ENCODE peak calls at places on chromosomes 1 and 21, in seven cellular contexts. L is aorta; B is coronary artery; Y is AG08395; F is lung; Z is breast epithelium; G is CD8-positive, alpha-beta memory T cell. M is an unnamed sample.

GRCh38 chr1:28196330-28196729 is 19.8 kb upstream of the PTAFR start:
- DNase-seq in G (no peak), Z (no peak), Y (no peak), L (no peak), F (no peak), B (no peak), M (no peak)

GRCh38 chr1:67094191-67094590 is 40.2 kb upstream of the SLC35D1 start:
- DNase-seq in B (no peak), G (no peak), F (no peak), Z (no peak), Y (no peak), L (no peak), M (no peak)

GRCh38 chr1:208848854-208849253 is 604.7 kb upstream of the PLXNA2 start:
- DNase-seq in B (no peak), Y (no peak), L (no peak), Z (no peak), F (no peak), G (no peak), M (no peak)

GRCh38 chr1:159429074-159429861 is 2.7 kb upstream of the OR10J4 start:
- DNase-seq in Z (no peak), Y (peak; percentile 42), L (no peak), F (no peak), B (no peak), G (no peak), M (no peak)

GRCh38 chr21:43926196-43926595 is 61.2 kb downstream of the AGPAT3 start:
- DNase-seq in Y (no peak), Z (no peak), L (no peak), B (peak; percentile 50), F (no peak), G (no peak), M (no peak)

GRCh38 chr1:162444903-162445302 is 33.0 kb upstream of the SH2D1B start:
- DNase-seq in L (no peak), Z (no peak), G (no peak), B (no peak), F (no peak), Y (no peak), M (no peak)

GRCh38 chr21:45886610-45887026 is 95.0 kb upstream of the COL6A1 start:
- DNase-seq in Y (no peak), F (no peak), B (no peak), L (peak; percentile 61), G (no peak), Z (no peak), M (no peak)

GRCh38 chr1:32454726-32455125 is 10.1 kb upstream of the ZBTB8B start:
- DNase-seq in Z (no peak), F (no peak), L (no peak), B (no peak), G (no peak), Y (no peak), M (no peak)

GRCh38 chr21:41048636-41049035 is 119.3 kb upstream of the BACE2 start:
- DNase-seq in G (no peak), Z (no peak), B (no peak), F (no peak), Y (no peak), L (no peak), M (no peak)

GRCh38 chr1:197862671-197863070 is 39.8 kb upstream of the C1orf53 start:
- DNase-seq in B (no peak), L (no peak), Z (no peak), F (no peak), G (no peak), Y (no peak), M (no peak)

GRCh38 chr1:226816585-226816984 is 53.8 kb upstream of the PSEN2 start:
- DNase-seq in Y (peak; percentile 43), L (no peak), F (no peak), Z (no peak), B (no peak), G (no peak), M (no peak)

GRCh38 chr1:26752519-26752918 is 35.2 kb upstream of the PIGV start:
- DNase-seq in L (no peak), B (no peak), Y (no peak), Z (no peak), G (no peak), F (no peak), M (no peak)

GRCh38 chr1:6097824-6098223 is 52.1 kb downstream of the KCNAB2 start:
- DNase-seq in Z (no peak), Y (no peak), L (peak; percentile 70), B (no peak), F (no peak), G (no peak), M (no peak)

GRCh38 chr1:7422966-7423365 is 348.1 kb upstream of the VAMP3 start:
- DNase-seq in Y (no peak), G (no peak), L (peak; percentile 70), Z (peak; percentile 35), F (no peak), B (no peak), M (peak; percentile 5)

GRCh38 chr1:16172964-16173446 is 17.1 kb upstream of the EPHA2 start:
- DNase-seq in Y (no peak), G (no peak), F (no peak), Z (no peak), B (no peak), L (no peak), M (no peak)

GRCh38 chr1:246160905-246161304 is 346.2 kb downstream of the SMYD3 start:
- DNase-seq in F (no peak), B (no peak), G (no peak), Y (no peak), L (no peak), Z (no peak), M (no peak)

GRCh38 chr1:154253671-154254070 is 18.8 kb upstream of the HAX1 start:
- DNase-seq in G (no peak), Z (no peak), B (no peak), F (no peak), Y (no peak), L (no peak), M (no peak)

GRCh38 chr1:46461809-46462448 is 27.7 kb upstream of the DMBX1 start:
- DNase-seq in Z (no peak), L (no peak), Y (peak; percentile 25), B (no peak), G (no peak), F (no peak), M (no peak)

GRCh38 chr1:95115708-95116137 is 1.4 kb upstream of the TLCD4 start:
- DNase-seq in Z (no peak), F (no peak), G (no peak), L (no peak), Y (no peak), B (no peak), M (no peak)

GRCh38 chr1:91684599-91685196 is 184.0 kb downstream of the CDC7 start:
- DNase-seq in G (peak; percentile 6), Y (peak; percentile 55), L (no peak), B (no peak), Z (no peak), F (no peak), M (no peak)

GRCh38 chr1:241815957-241816356 is 32.0 kb upstream of the EXO1 start:
- DNase-seq in G (no peak), Y (no peak), Z (no peak), F (no peak), L (no peak), B (no peak), M (no peak)

GRCh38 chr1:30706528-30706927 is 16.9 kb downstream of the MATN1 start:
- DNase-seq in G (no peak), L (peak; percentile 86), B (no peak), Y (peak; percentile 58), F (no peak), Z (no peak), M (no peak)

GRCh38 chr1:248756636-248757035 is 1.1 kb upstream of the LYPD8 start:
- DNase-seq in Z (no peak), G (no peak), F (no peak), B (no peak), Y (no peak), L (no peak), M (no peak)

M was measured in activated B cell treated with CpG ODN at 0.5 μM for 24 hours.